ENCODE peak calls at places on chromosomes 16 and 17, in six cellular contexts. C is fibroblast of lung, Z is activated gamma-delta T cell treated with Interleukin-2 at 50 U/mL for 16 hours, P is heart right ventricle, I is HFFc6, A is skeletal muscle cell. V is an unnamed sample.

GRCh38 chr17:74272731-74273201 is 1.3 kb upstream of the DNAI2 start:
- DNase-seq in A (no peak), Z (no peak), P (no peak), C (no peak), I (no peak), V (no peak)

GRCh38 chr17:50946891-50947843 is 81.0 kb upstream of the TOB1 start:
- DNase-seq in I (no peak), A (no peak), P (no peak), C (no peak), Z (no peak), V (no peak)

GRCh38 chr17:70168044-70168978 is 1.0 kb upstream of the KCNJ2 start:
- DNase-seq in P (peak; percentile 29), A (no peak), I (no peak), C (peak; percentile 80), Z (no peak), V (no peak)

GRCh38 chr17:80760501-80760900 is 215.9 kb downstream of the RPTOR start:
- DNase-seq in P (no peak), I (no peak), C (no peak), Z (no peak), A (no peak), V (peak; percentile 55)

GRCh38 chr17:43542854-43543253 is 3.3 kb downstream of the ETV4 start:
- DNase-seq in P (no peak), C (no peak), Z (no peak), I (no peak), A (no peak), V (no peak)

GRCh38 chr17:42197564-42198156 is 3.4 kb upstream of the GHDC start:
- DNase-seq in A (no peak), P (no peak), C (no peak), I (no peak), Z (no peak), V (no peak)

GRCh38 chr17:8128125-8128784 is 4.3 kb upstream of the HES7 start:
- DNase-seq in A (no peak), I (no peak), Z (no peak), P (no peak), C (no peak), V (no peak)

GRCh38 chr17:48051706-48052486 is 3.7 kb downstream of the NFE2L1 start:
- DNase-seq in I (peak; percentile 72), C (peak; percentile 85), Z (no peak), P (peak; percentile 55), A (peak; percentile 70), V (no peak)

GRCh38 chr16:79628501-79628975 is 28.0 kb upstream of the MAF start:
- DNase-seq in P (no peak), Z (peak; percentile 10), C (peak; percentile 78), A (peak; percentile 25), I (no peak), V (no peak)

GRCh38 chr17:80847506-80848230 is 144.0 kb upstream of the CHMP6 start:
- DNase-seq in C (no peak), A (no peak), I (no peak), P (no peak), Z (peak; percentile 66), V (no peak)

GRCh38 chr17:17681744-17682292 is 560 bp downstream of the RAI1 start:
- DNase-seq in P (peak; percentile 56), I (no peak), A (no peak), Z (peak; percentile 14), C (no peak), V (no peak)

GRCh38 chr17:1197781-1198490 is 18.2 kb upstream of the ABR start:
- DNase-seq in Z (peak; percentile 76), C (peak; percentile 62), I (no peak), A (peak; percentile 56), P (peak; percentile 63), V (peak; percentile 85)

GRCh38 chr16:12124742-12125141 is 148.2 kb downstream of the SNX29 start:
- DNase-seq in Z (no peak), I (no peak), P (no peak), C (no peak), A (no peak), V (no peak)

GRCh38 chr17:4509402-4509801 is 10.7 kb downstream of the SPNS2 start:
- DNase-seq in C (no peak), I (no peak), P (no peak), Z (peak; percentile 37), A (no peak), V (no peak)

GRCh38 chr17:47297661-47298400 is 25.9 kb upstream of the EFCAB13 start:
- DNase-seq in Z (no peak), C (peak; percentile 52), A (no peak), P (no peak), I (no peak), V (no peak)

GRCh38 chr16:56793504-56793903 is 63.6 kb downstream of the NUP93 start:
- DNase-seq in Z (no peak), A (no peak), C (peak; percentile 61), P (no peak), I (peak; percentile 50), V (no peak)

GRCh38 chr17:63151981-63152523 is 186.0 kb downstream of the TANC2 start:
- DNase-seq in Z (no peak), C (peak; percentile 34), I (peak; percentile 80), P (no peak), A (no peak), V (no peak)

GRCh38 chr16:676565-677297 is 1.3 kb downstream of the RHBDL1 start:
- DNase-seq in I (no peak), Z (no peak), A (no peak), C (no peak), P (no peak), V (peak; percentile 92)

GRCh38 chr16:87235810-87236515 is 81.2 kb downstream of the C16orf95 start:
- DNase-seq in A (no peak), P (no peak), Z (no peak), I (no peak), C (no peak), V (no peak)

GRCh38 chr17:16037636-16038035 is 38.0 kb downstream of the TTC19 start:
- DNase-seq in I (no peak), C (no peak), Z (no peak), P (no peak), A (no peak), V (no peak)

GRCh38 chr17:6098466-6099180 is 28.4 kb downstream of the WSCD1 start:
- DNase-seq in I (no peak), C (no peak), A (no peak), Z (no peak), P (no peak), V (no peak)

GRCh38 chr17:34146440-34147043 is 108.5 kb upstream of the CCL2 start:
- DNase-seq in A (no peak), I (no peak), Z (peak; percentile 33), P (peak; percentile 53), C (no peak), V (no peak)

GRCh38 chr16:57532251-57532625 is 4.1 kb downstream of the CCDC102A start:
- DNase-seq in P (no peak), C (no peak), A (no peak), I (no peak), Z (no peak), V (peak; percentile 32)

GRCh38 chr16:66587881-66588600 is 8.8 kb downstream of the CMTM2 start:
- DNase-seq in Z (no peak), A (no peak), I (no peak), P (no peak), C (no peak), V (no peak)

GRCh38 chr17:49552070-49552751 is 23.5 kb upstream of the NXPH3 start:
- DNase-seq in P (no peak), A (no peak), Z (no peak), I (no peak), C (peak; percentile 21), V (no peak)

GRCh38 chr17:82281502-82282238 is 8.2 kb upstream of the CSNK1D start:
- DNase-seq in P (no peak), C (no peak), I (no peak), Z (no peak), A (no peak), V (no peak)

GRCh38 chr16:57004387-57005250 is 15.3 kb downstream of the NLRC5 start:
- DNase-seq in C (no peak), P (no peak), I (no peak), Z (no peak), A (no peak), V (no peak)

GRCh38 chr16:86355538-86355937 is 154.8 kb upstream of the FOXF1 start:
- DNase-seq in P (no peak), I (peak; percentile 98), Z (no peak), A (no peak), C (peak; percentile 86), V (no peak)

GRCh38 chr16:23152386-23153178 is 3.3 kb upstream of the USP31 start:
- DNase-seq in Z (no peak), P (no peak), I (no peak), C (no peak), A (no peak), V (peak; percentile 65)

GRCh38 chr16:14104066-14104465 is 32.9 kb downstream of the MRTFB start:
- DNase-seq in P (no peak), A (no peak), C (no peak), I (no peak), Z (no peak), V (no peak)

GRCh38 chr16:74463888-74464287 is 42.6 kb upstream of the CLEC18B start:
- DNase-seq in A (no peak), I (no peak), C (no peak), Z (no peak), P (no peak), V (no peak)

GRCh38 chr17:43215341-43215740 is 3.7 kb downstream of the TMEM106A start:
- DNase-seq in I (no peak), Z (no peak), A (no peak), P (no peak), C (no peak), V (no peak)

V was measured in ureter.